ENCODE peak calls at places on chromosomes 6 and 20, in eight cellular contexts. F, L, R, K, E, S, N and C are unnamed samples.

GRCh38 chr6:129469070-129469662 is 240.8 kb downstream of the ARHGAP18 start:
- DNase-seq in F (no peak), L (no peak), R (no peak), K (no peak), E (no peak), S (no peak), N (no peak), C (no peak)

GRCh38 chr20:19973920-19974620 is 43.1 kb upstream of the NAA20 start:
- DNase-seq in F (no peak), L (peak; percentile 53), R (peak; percentile 88), K (no peak), E (peak; percentile 46), S (no peak), N (peak; percentile 71), C (no peak)

GRCh38 chr6:163189609-163190008 is 224.9 kb upstream of the QKI start:
- DNase-seq in F (no peak), L (no peak), R (no peak), K (peak; percentile 26), E (no peak), S (no peak), N (no peak), C (no peak)

GRCh38 chr20:24303393-24303792 is 166.0 kb upstream of the SYNDIG1 start:
- DNase-seq in F (no peak), L (no peak), R (peak; percentile 40), K (peak; percentile 2), E (peak; percentile 19), S (no peak), N (no peak), C (no peak)

GRCh38 chr6:110682460-110682853 is 132.8 kb downstream of the CDK19 start:
- DNase-seq in F (peak; percentile 62), L (peak; percentile 85), R (peak; percentile 88), K (no peak), E (peak; percentile 74), S (peak; percentile 77), N (peak; percentile 52), C (peak; percentile 46)

GRCh38 chr6:159044899-159045727 is at the start of gene TAGAP:
- DNase-seq in F (peak; percentile 85), L (peak; percentile 78), R (no peak), K (no peak), E (peak; percentile 89), S (peak; percentile 88), N (no peak), C (no peak)

GRCh38 chr6:138691595-138692057 is 81.9 kb upstream of the CCDC28A start:
- DNase-seq in F (no peak), L (no peak), R (peak; percentile 85), K (no peak), E (no peak), S (no peak), N (peak; percentile 43), C (peak; percentile 69)

GRCh38 chr6:163179061-163179460 is 235.5 kb upstream of the QKI start:
- DNase-seq in F (no peak), L (no peak), R (peak; percentile 4), K (no peak), E (no peak), S (no peak), N (no peak), C (no peak)

GRCh38 chr20:56005389-56005715 is at the start of gene CBLN4:
- DNase-seq in F (no peak), L (no peak), R (no peak), K (no peak), E (no peak), S (no peak), N (no peak), C (no peak)

GRCh38 chr20:61387204-61387958 is 135.3 kb downstream of the CDH4 start:
- DNase-seq in F (no peak), L (no peak), R (peak; percentile 30), K (no peak), E (peak; percentile 67), S (no peak), N (peak; percentile 98), C (no peak)

GRCh38 chr6:134435814-134436280 is 117.9 kb upstream of the SGK1 start:
- DNase-seq in F (no peak), L (no peak), R (no peak), K (no peak), E (no peak), S (no peak), N (no peak), C (no peak)

GRCh38 chr6:135812085-135812526 is 39.4 kb upstream of the PDE7B start:
- DNase-seq in F (no peak), L (peak; percentile 43), R (peak; percentile 79), K (no peak), E (no peak), S (no peak), N (no peak), C (no peak)

GRCh38 chr20:35303735-35304431 is 11.7 kb upstream of the FAM83C start:
- DNase-seq in F (peak; percentile 82), L (peak; percentile 85), R (peak; percentile 92), K (peak; percentile 23), E (peak; percentile 86), S (peak; percentile 82), N (peak; percentile 92), C (peak; percentile 62)

GRCh38 chr6:124480021-124480430 is 482.2 kb upstream of the RNF217 start:
- DNase-seq in F (no peak), L (no peak), R (no peak), K (no peak), E (no peak), S (no peak), N (no peak), C (no peak)

GRCh38 chr20:40160151-40160550 is 528.9 kb downstream of the MAFB start:
- DNase-seq in F (no peak), L (peak; percentile 35), R (peak; percentile 51), K (peak; percentile 0), E (peak; percentile 57), S (no peak), N (peak; percentile 72), C (peak; percentile 1)

GRCh38 chr6:129938242-129939020 is 77.3 kb upstream of the TMEM244 start:
- DNase-seq in F (no peak), L (no peak), R (no peak), K (no peak), E (no peak), S (no peak), N (no peak), C (no peak)

GRCh38 chr6:96522469-96523009 is 933 bp downstream of the UFL1 start:
- DNase-seq in F (peak; percentile 20), L (no peak), R (peak; percentile 30), K (no peak), E (no peak), S (peak; percentile 17), N (no peak), C (no peak)